ENCODE peak calls at places on chromosomes 11 and 22, in nine cellular contexts. J is KBM-7; X is stimulated activated CD4-positive, alpha-beta T cell treated with anti-CD3 and anti-CD28 coated beads, Interleukin-1b, Interleukin-23, amount 100 ng/mL, for 24 hours; V is lower leg skin; F is cardiac muscle cell; B is lung microvascular endothelial cell; Q is nucleus accumbens; T is mammary epithelial cell; C is heart right ventricle. H is an unnamed sample.

GRCh38 chr22:26579331-26579886 is 10.5 kb downstream of the TPST2 start:
- DNase-seq in J (peak), X (no peak), V (no peak), F (no peak), B (no peak), Q (no peak), T (no peak), C (peak), H (no peak)

GRCh38 chr11:14784230-14784629 is 107.8 kb downstream of the CYP2R1 start:
- DNase-seq in J (no peak), X (no peak), V (no peak), F (no peak), B (no peak), Q (no peak), T (no peak), C (no peak), H (no peak)

GRCh38 chr11:105007463-105007862 is 15.5 kb downstream of the CASP5 start:
- DNase-seq in J (no peak), X (no peak), V (no peak), F (no peak), B (no peak), Q (no peak), T (no peak), C (no peak), H (no peak)

GRCh38 chr11:7911011-7911410 is 20.1 kb downstream of the OR10A6 start:
- DNase-seq in J (no peak), X (no peak), V (no peak), F (no peak), B (no peak), Q (no peak), T (no peak), C (no peak), H (no peak)

GRCh38 chr11:19753451-19754041 is 40.9 kb downstream of the NAV2 start:
- DNase-seq in J (no peak), X (no peak), V (no peak), F (no peak), B (no peak), Q (no peak), T (no peak), C (no peak), H (peak)

GRCh38 chr11:123527526-123527925 is 97.5 kb downstream of the GRAMD1B start:
- DNase-seq in J (no peak), X (no peak), V (no peak), F (no peak), B (no peak), Q (no peak), T (no peak), C (no peak), H (no peak)

GRCh38 chr11:125579811-125580210 is 10.5 kb downstream of the EI24 start:
- DNase-seq in J (no peak), X (no peak), V (no peak), F (no peak), B (no peak), Q (no peak), T (no peak), C (no peak), H (no peak)

GRCh38 chr22:31253949-31254348 is 38.3 kb downstream of the PIK3IP1 start:
- DNase-seq in J (no peak), X (no peak), V (peak), F (no peak), B (peak), Q (no peak), T (peak), C (peak), H (no peak)

GRCh38 chr22:38956551-38956950 is 858 bp upstream of the APOBEC3A start:
- DNase-seq in J (no peak), X (no peak), V (no peak), F (no peak), B (no peak), Q (no peak), T (no peak), C (no peak), H (no peak)

GRCh38 chr22:40953446-40953845 is 2.3 kb downstream of the RBX1 start:
- DNase-seq in J (peak), X (no peak), V (no peak), F (no peak), B (no peak), Q (no peak), T (no peak), C (no peak), H (peak)

GRCh38 chr11:42085736-42086135 is 626.3 kb upstream of the LRRC4C start:
- DNase-seq in J (peak), X (no peak), V (no peak), F (no peak), B (no peak), Q (no peak), T (no peak), C (no peak), H (no peak)

GRCh38 chr11:13220148-13220547 is 57.4 kb upstream of the BMAL1 start:
- DNase-seq in J (no peak), X (no peak), V (no peak), F (no peak), B (no peak), Q (no peak), T (no peak), C (no peak), H (no peak)

GRCh38 chr11:77968337-77968736 is 26.1 kb downstream of the INTS4 start:
- DNase-seq in J (no peak), X (no peak), V (no peak), F (no peak), B (no peak), Q (no peak), T (no peak), C (no peak), H (no peak)

GRCh38 chr11:128399186-128399585 is 188.2 kb downstream of the ETS1 start:
- DNase-seq in J (no peak), X (no peak), V (no peak), F (no peak), B (peak), Q (no peak), T (peak), C (no peak), H (peak)

GRCh38 chr11:28674432-28675076 is 566.4 kb downstream of the METTL15 start:
- DNase-seq in J (peak), X (no peak), V (no peak), F (peak), B (peak), Q (no peak), T (no peak), C (no peak), H (peak)

GRCh38 chr11:27722117-27722844 is 22.0 kb upstream of the BDNF start:
- DNase-seq in J (peak), X (no peak), V (no peak), F (peak), B (peak), Q (no peak), T (peak), C (no peak), H (peak)

GRCh38 chr22:37101311-37102063 is 8.0 kb downstream of the TMPRSS6 start:
- DNase-seq in J (no peak), X (no peak), V (no peak), F (no peak), B (no peak), Q (no peak), T (no peak), C (no peak), H (no peak)

GRCh38 chr22:31646186-31647019 is 15.6 kb downstream of the PISD start:
- DNase-seq in J (no peak), X (peak), V (no peak), F (no peak), B (peak), Q (no peak), T (peak), C (no peak), H (peak)

GRCh38 chr11:133269272-133269671 is 263.0 kb downstream of the OPCML start:
- DNase-seq in J (no peak), X (no peak), V (no peak), F (no peak), B (no peak), Q (no peak), T (no peak), C (no peak), H (no peak)

GRCh38 chr22:46262449-46263207 is 515 bp downstream of the PKDREJ start:
- DNase-seq in J (no peak), X (no peak), V (no peak), F (peak), B (peak), Q (no peak), T (no peak), C (peak), H (peak)

GRCh38 chr11:72773291-72773690 is 20.6 kb downstream of the STARD10 start:
- DNase-seq in J (no peak), X (no peak), V (no peak), F (no peak), B (peak), Q (peak), T (peak), C (no peak), H (peak)

GRCh38 chr11:72045849-72046248 is 34.5 kb downstream of the NUMA1 start:
- DNase-seq in J (no peak), X (no peak), V (no peak), F (no peak), B (no peak), Q (no peak), T (no peak), C (no peak), H (no peak)

GRCh38 chr22:23622634-23623033 is 9.5 kb downstream of the DRICH1 start:
- DNase-seq in J (no peak), X (no peak), V (no peak), F (peak), B (no peak), Q (no peak), T (no peak), C (no peak), H (peak)

GRCh38 chr11:47325271-47326041 is 27.0 kb downstream of the MYBPC3 start:
- DNase-seq in J (no peak), X (no peak), V (no peak), F (no peak), B (no peak), Q (no peak), T (no peak), C (peak), H (no peak)

GRCh38 chr11:121237686-121238658 is 54.6 kb upstream of the SC5D start:
- DNase-seq in J (no peak), X (no peak), V (no peak), F (no peak), B (peak), Q (no peak), T (peak), C (no peak), H (peak)

GRCh38 chr22:29740216-29740615 is 20.4 kb downstream of the CABP7 start:
- DNase-seq in J (no peak), X (no peak), V (no peak), F (no peak), B (no peak), Q (no peak), T (no peak), C (no peak), H (no peak)

GRCh38 chr11:44868455-44869421 is 81.9 kb downstream of the TP53I11 start:
- DNase-seq in J (no peak), X (no peak), V (no peak), F (no peak), B (no peak), Q (no peak), T (no peak), C (no peak), H (no peak)

GRCh38 chr22:29200901-29201300 is 4.8 kb upstream of the EMID1 start:
- DNase-seq in J (no peak), X (no peak), V (no peak), F (no peak), B (no peak), Q (no peak), T (no peak), C (no peak), H (no peak)

GRCh38 chr22:19859861-19860510 is 5.3 kb upstream of the GNB1L start:
- DNase-seq in J (no peak), X (no peak), V (no peak), F (no peak), B (no peak), Q (no peak), T (no peak), C (no peak), H (no peak)